ENCODE peak calls at places on chromosomes 4 and X, in ten cellular contexts. C is left ventricle myocardium superior; J is lung; Y is AML-193; T is stimulated activated CD4-positive, alpha-beta T cell treated with anti-CD3 and anti-CD28 coated beads, Interleukin-2, amount 100 ng/mL, for 24 hours; D is effector CD4-positive, alpha-beta T cell; Z is neural crest cell; S is naive B cell; N is CD8-positive, alpha-beta T cell; G is iris pigment epithelial cell. L is an unnamed sample.

GRCh38 chr4:52951016-52951415 is 88.9 kb downstream of the RASL11B start:
- DNase-seq in C (no peak), J (no peak), Y (no peak), T (no peak), D (no peak), Z (no peak), S (no peak), N (no peak), G (no peak), L (no peak)

GRCh38 chrX:43615677-43616076 is 40.4 kb upstream of the MAOA start:
- DNase-seq in C (no peak), J (no peak), Y (no peak), T (no peak), D (no peak), Z (no peak), S (no peak), N (no peak), G (no peak), L (no peak)

GRCh38 chr4:141465151-141465550 is 171.2 kb upstream of the IL15 start:
- DNase-seq in C (no peak), J (no peak), Y (no peak), T (no peak), D (no peak), Z (no peak), S (no peak), N (no peak), G (no peak), L (no peak)

GRCh38 chr4:80081566-80081965 is 8.5 kb upstream of the ANTXR2 start:
- DNase-seq in C (no peak), J (no peak), Y (no peak), T (no peak), D (no peak), Z (no peak), S (no peak), N (no peak), G (no peak), L (no peak)

GRCh38 chr4:147516133-147516532 is 35.2 kb downstream of the EDNRA start:
- DNase-seq in C (no peak), J (no peak), Y (no peak), T (no peak), D (no peak), Z (no peak), S (no peak), N (no peak), G (no peak), L (no peak)

GRCh38 chr4:20984011-20984836 is 284.0 kb downstream of the PACRGL start:
- DNase-seq in C (no peak), J (no peak), Y (no peak), T (no peak), D (no peak), Z (peak), S (no peak), N (no peak), G (peak), L (no peak)

GRCh38 chr4:78020677-78021076 is 36.4 kb upstream of the FRAS1 start:
- DNase-seq in C (no peak), J (no peak), Y (no peak), T (no peak), D (no peak), Z (no peak), S (no peak), N (no peak), G (no peak), L (no peak)

GRCh38 chrX:114611018-114611619 is 27.2 kb downstream of the HTR2C start:
- DNase-seq in C (no peak), J (peak), Y (peak), T (peak), D (peak), Z (peak), S (peak), N (no peak), G (peak), L (peak)

GRCh38 chrX:131067216-131067615 is 9.1 kb downstream of the ARHGAP36 start:
- DNase-seq in C (no peak), J (no peak), Y (no peak), T (no peak), D (no peak), Z (no peak), S (no peak), N (no peak), G (no peak), L (no peak)